ENCODE peak calls at places on chromosome 4, in ten cellular contexts. F is IMR-90; Z is endothelial cell of umbilical vein; Q is suprapubic skin; D is CD4-positive, alpha-beta memory T cell; J is NT2/D1; P is fibroblast of lung; K is mesenchymal stem cell; E is PC-3; Y is upper lobe of right lung. U is an unnamed sample.
A peak's percentile ranks its signal among the peaks of the same experiment; 100 is the strongest.

GRCh38 chr4:35500812-35501211 is 743.5 kb downstream of the ARAP2 start:
- DNase-seq in D (no peak), Q (no peak), K (no peak), J (no peak), Y (no peak), P (no peak), Z (no peak), E (no peak), F (no peak), U (no peak)

GRCh38 chr4:105241456-105241855 is 94.8 kb downstream of the TET2 start:
- DNase-seq in K (no peak), Z (no peak), J (no peak), P (no peak), D (no peak), Y (no peak), E (no peak), F (no peak), Q (no peak), U (no peak)

GRCh38 chr4:52329894-52330293 is 278.8 kb downstream of the SPATA18 start:
- DNase-seq in J (no peak), E (no peak), D (no peak), Q (no peak), Z (no peak), P (no peak), F (no peak), K (no peak), Y (no peak), U (no peak)

GRCh38 chr4:89765966-89766365 is 71.0 kb downstream of the SNCA start:
- DNase-seq in P (peak; percentile 92), K (peak; percentile 56), J (no peak), Y (no peak), E (no peak), Z (peak; percentile 65), D (no peak), F (peak; percentile 63), Q (no peak), U (peak; percentile 4)

GRCh38 chr4:44019721-44020120 is 428.9 kb downstream of the KCTD8 start:
- DNase-seq in Q (no peak), Y (no peak), J (no peak), D (no peak), P (no peak), F (no peak), E (no peak), Z (no peak), K (no peak), U (no peak)

GRCh38 chr4:163607292-163607691 is 112.8 kb downstream of the TMA16 start:
- DNase-seq in K (no peak), F (no peak), D (no peak), Z (no peak), E (no peak), P (no peak), Y (no peak), Q (no peak), J (no peak), U (no peak)

GRCh38 chr4:86834901-86835300 is 14.3 kb downstream of the SLC10A6 start:
- DNase-seq in F (peak; percentile 89), K (peak; percentile 89), J (no peak), P (peak; percentile 91), Q (no peak), Z (no peak), Y (no peak), D (no peak), E (no peak), U (no peak)

GRCh38 chr4:23016981-23017380 is 324.2 kb downstream of the GBA3 start:
- DNase-seq in Q (no peak), K (no peak), P (no peak), F (no peak), Y (no peak), D (no peak), Z (no peak), J (no peak), E (no peak), U (no peak)

GRCh38 chr4:39415678-39416283 is 9.1 kb downstream of the KLB start:
- DNase-seq in D (no peak), Z (no peak), E (no peak), K (no peak), J (no peak), P (peak; percentile 31), F (no peak), Y (no peak), Q (no peak), U (no peak)

DNA sequence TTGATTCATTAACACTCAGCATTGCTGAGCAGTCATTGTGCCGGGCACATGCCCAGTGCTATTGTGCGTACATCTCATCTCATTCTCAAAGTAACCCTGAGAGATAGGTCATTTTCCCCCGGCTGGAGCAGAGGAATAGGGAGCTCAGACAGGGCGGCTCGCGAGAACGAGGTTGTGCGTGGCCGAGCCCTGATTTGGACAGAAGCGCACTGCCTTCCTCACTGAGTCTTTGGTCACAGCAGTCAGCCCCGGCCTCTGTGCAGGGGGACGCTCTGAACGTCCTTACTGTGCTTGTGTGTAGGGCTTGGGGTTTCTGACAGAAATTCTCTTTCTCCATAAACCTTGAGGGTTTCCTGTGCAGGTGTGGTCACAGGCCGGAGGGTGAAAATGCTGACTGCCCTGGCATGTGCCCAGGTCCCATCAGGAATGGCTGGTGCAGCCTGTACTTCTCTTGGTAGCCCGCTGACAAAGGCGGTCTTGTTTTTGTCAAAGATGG is 39.5 kb downstream of the NOP14 start:
- DNase-seq in P (no peak), K (no peak), Q (peak; percentile 77), F (no peak), J (no peak), E (no peak), Z (no peak), D (no peak), Y (peak; percentile 54), U (no peak)
- H3K36me3 ChIP-seq in P (peaks cover 19% of the 10 kb centered on the region), K (peaks cover 55% of the 10 kb centered on the region), Q (peaks cover 63% of the 10 kb centered on the region), F (peaks cover 55% of the 10 kb centered on the region), J (peaks cover 56% of the 10 kb centered on the region), E (no peaks in the 10 kb centered on the region), Z (peaks cover 2% of the 10 kb centered on the region), D (peaks cover 48% of the 10 kb centered on the region), Y (peaks cover 68% of the 10 kb centered on the region), U (peaks cover 5% of the 10 kb centered on the region)

DNA sequence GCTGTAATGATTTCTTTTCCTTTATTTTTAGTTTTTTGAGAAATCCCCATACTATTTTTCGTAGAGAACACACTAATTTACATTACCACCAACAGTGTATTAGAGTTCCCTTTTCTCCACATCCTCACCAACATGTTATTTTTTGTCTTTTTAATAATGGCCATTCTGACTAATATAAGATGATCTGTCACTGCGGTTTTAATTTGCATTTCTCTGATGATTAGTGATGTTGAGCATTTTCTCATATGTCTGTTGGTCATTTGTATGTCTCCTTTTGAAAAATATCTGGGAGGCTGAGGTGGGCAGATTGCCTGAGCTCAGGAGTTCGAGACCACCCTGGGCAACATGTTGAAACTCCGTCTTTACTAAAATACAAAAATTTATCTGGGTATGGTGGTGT is 30.2 kb downstream of the SPINK2 start:
- DNase-seq in Z (no peak), E (no peak), Q (no peak), P (no peak), Y (no peak), D (no peak), F (no peak), J (no peak), K (no peak), U (no peak)
- H3K36me3 ChIP-seq in Z (no peaks in the 10 kb centered on the region), E (no peaks in the 10 kb centered on the region), Q (no peaks in the 10 kb centered on the region), P (no peaks in the 10 kb centered on the region), Y (no peaks in the 10 kb centered on the region), D (no peaks in the 10 kb centered on the region), F (no peaks in the 10 kb centered on the region), J (no peaks in the 10 kb centered on the region), K (no peaks in the 10 kb centered on the region), U (no peaks in the 10 kb centered on the region)

DNA sequence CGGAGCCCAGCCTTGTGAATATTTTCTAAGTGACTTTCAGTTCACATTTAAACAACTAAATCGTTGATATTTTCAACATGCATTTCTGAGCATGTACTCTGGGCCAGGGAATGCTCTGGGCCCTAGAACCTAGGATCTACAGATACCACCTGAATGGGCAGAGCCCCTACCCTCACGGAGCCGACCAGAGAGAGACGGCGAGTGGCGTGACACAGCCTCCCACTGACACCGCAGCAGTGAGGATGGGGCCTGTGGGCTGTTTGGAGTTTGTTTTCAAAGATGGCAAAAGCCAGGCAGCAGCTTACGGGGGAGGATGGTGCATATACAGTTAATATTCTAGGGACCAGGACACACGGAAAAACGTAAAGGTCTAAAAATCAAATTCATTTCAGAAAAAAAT is 17.7 kb downstream of the NELFA start:
- DNase-seq in Q (peak; percentile 38), K (no peak), Y (peak; percentile 27), F (no peak), Z (no peak), J (no peak), E (no peak), D (no peak), P (no peak), U (no peak)
- H3K36me3 ChIP-seq in Q (peaks cover 52% of the 10 kb centered on the region), K (peaks cover 65% of the 10 kb centered on the region), Y (peaks cover 51% of the 10 kb centered on the region), F (peaks cover 35% of the 10 kb centered on the region), Z (no peaks in the 10 kb centered on the region), J (peaks cover 67% of the 10 kb centered on the region), E (no peaks in the 10 kb centered on the region), D (peaks cover 36% of the 10 kb centered on the region), P (peaks cover 12% of the 10 kb centered on the region), U (no peaks in the 10 kb centered on the region)

GRCh38 chr4:102794999-102795398 is 32.4 kb downstream of the UBE2D3 start:
- DNase-seq in Z (no peak), Y (no peak), P (no peak), E (no peak), D (no peak), F (no peak), K (no peak), Q (no peak), J (no peak), U (no peak)

GRCh38 chr4:102799816-102800215 is 27.5 kb downstream of the UBE2D3 start:
- DNase-seq in E (peak; percentile 24), Y (no peak), Z (no peak), F (no peak), P (no peak), Q (no peak), K (no peak), D (no peak), J (no peak), U (no peak)
- H3K36me3 ChIP-seq in E (peaks cover 65% of the 10 kb centered on the region), Y (peaks cover 99% of the 10 kb centered on the region), Z (peaks cover 47% of the 10 kb centered on the region), F (peaks cover 47% of the 10 kb centered on the region), P (peaks cover 10% of the 10 kb centered on the region), Q (peaks cover 84% of the 10 kb centered on the region), K (peaks cover 11% of the 10 kb centered on the region), D (peaks cover 78% of the 10 kb centered on the region), J (peaks cover 83% of the 10 kb centered on the region), U (peaks cover 13% of the 10 kb centered on the region)

GRCh38 chr4:26850528-26850927 is 10.1 kb upstream of the STIM2 start:
- DNase-seq in Z (no peak), J (no peak), D (no peak), Q (no peak), Y (no peak), F (no peak), P (no peak), K (no peak), E (no peak), U (no peak)
- H3K36me3 ChIP-seq in Z (no peaks in the 10 kb centered on the region), J (no peaks in the 10 kb centered on the region), D (no peaks in the 10 kb centered on the region), Q (no peaks in the 10 kb centered on the region), Y (no peaks in the 10 kb centered on the region), F (no peaks in the 10 kb centered on the region), P (no peaks in the 10 kb centered on the region), K (no peaks in the 10 kb centered on the region), E (no peaks in the 10 kb centered on the region), U (no peaks in the 10 kb centered on the region)

DNA sequence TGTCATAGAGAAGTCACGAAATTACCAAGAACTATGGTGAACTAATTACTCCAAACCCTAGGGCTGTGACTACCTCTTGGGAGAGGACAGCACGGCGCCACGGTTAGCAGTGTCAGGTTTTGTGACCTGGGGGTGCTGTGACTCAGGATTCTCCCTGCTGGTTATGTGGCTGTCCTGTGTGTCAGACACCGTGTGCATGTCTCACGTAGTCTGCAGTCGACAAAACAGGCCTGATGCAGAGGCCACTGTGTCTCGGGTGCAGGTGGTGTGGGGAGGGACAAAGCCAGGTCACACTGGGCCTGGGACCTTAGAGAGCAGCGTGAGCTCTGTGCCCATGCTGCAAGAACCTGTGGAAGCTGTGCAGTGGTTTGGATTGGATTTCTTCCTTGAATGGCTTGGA is 34.1 kb downstream of the TNIP2 start:
- DNase-seq in J (no peak), Z (no peak), P (no peak), D (no peak), E (no peak), K (no peak), F (no peak), Q (no peak), Y (no peak), U (no peak)
- H3K36me3 ChIP-seq in J (peaks cover 58% of the 10 kb centered on the region), Z (peaks cover 2% of the 10 kb centered on the region), P (peaks cover 7% of the 10 kb centered on the region), D (peaks cover 32% of the 10 kb centered on the region), E (peaks cover 3% of the 10 kb centered on the region), K (peaks cover 32% of the 10 kb centered on the region), F (peaks cover 24% of the 10 kb centered on the region), Q (peaks cover 35% of the 10 kb centered on the region), Y (peaks cover 59% of the 10 kb centered on the region), U (no peaks in the 10 kb centered on the region)

U was measured in mucosa of descending colon.